ENCODE peak calls at places on chromosomes 2 and 18, in five cellular contexts. T is foreskin fibroblast; K is activated naive CD4-positive, alpha-beta T cell treated with anti-CD3 and anti-CD28 coated beads, Interleukin-2, amount 10 ng/mL, durations not matched to agents 7 days and 5 days; G is smooth muscle cell of the brain vasculature; S is AG08395. E is an unnamed sample.

GRCh38 chr2:36404312-36404711 is 48.7 kb downstream of the CRIM1 start:
- DNase-seq in T (no peak), G (no peak), K (no peak), S (no peak), E (peak; percentile 14)

GRCh38 chr18:23226930-23227728 is 91.8 kb downstream of the CABLES1 start:
- DNase-seq in K (no peak), S (peak; percentile 62), T (peak; percentile 69), G (no peak), E (no peak)

GRCh38 chr2:216216951-216217903 is 108.1 kb downstream of the XRCC5 start:
- DNase-seq in T (peak; percentile 61), G (no peak), K (no peak), S (peak; percentile 50), E (no peak)

GRCh38 chr2:236070236-236070635 is 98.0 kb downstream of the GBX2 start:
- DNase-seq in K (no peak), G (no peak), S (no peak), T (no peak), E (no peak)

GRCh38 chr2:45494275-45494977 is 116.6 kb downstream of the SRBD1 start:
- DNase-seq in K (no peak), G (peak; percentile 59), S (peak; percentile 63), T (peak; percentile 48), E (peak; percentile 12)

GRCh38 chr2:220393717-220394116 is 766.3 kb downstream of the SLC4A3 start:
- DNase-seq in K (no peak), S (no peak), G (no peak), T (no peak), E (no peak)

GRCh38 chr2:205148756-205149155 is 533.5 kb upstream of the NRP2 start:
- DNase-seq in S (no peak), K (no peak), T (no peak), G (no peak), E (no peak)

GRCh38 chr2:215796160-215796559 is 217.2 kb downstream of the MREG start:
- DNase-seq in K (no peak), S (peak; percentile 48), G (peak; percentile 95), T (peak; percentile 70), E (no peak)

GRCh38 chr18:74674487-74674886 is 76.8 kb downstream of the ZNF407 start:
- DNase-seq in S (no peak), G (no peak), K (no peak), T (no peak), E (no peak)

GRCh38 chr18:24987271-24987932 is 364.6 kb downstream of the ZNF521 start:
- DNase-seq in K (no peak), T (peak; percentile 62), G (no peak), S (peak; percentile 36), E (no peak)

GRCh38 chr18:10131783-10132381 is 218.1 kb downstream of the VAPA start:
- DNase-seq in S (no peak), K (no peak), T (no peak), G (no peak), E (no peak)

GRCh38 chr2:240388471-240389301 is 46.8 kb upstream of the GPC1 start:
- DNase-seq in S (no peak), T (no peak), K (no peak), G (no peak), E (no peak)

GRCh38 chr18:75784413-75784812 is 356.9 kb upstream of the SMIM21 start:
- DNase-seq in G (no peak), T (no peak), K (no peak), S (peak; percentile 31), E (no peak)

GRCh38 chr2:42052702-42053481 is 5.1 kb downstream of the PKDCC start:
- DNase-seq in S (no peak), T (no peak), K (no peak), G (no peak), E (no peak)

GRCh38 chr2:75640621-75641121 is 5.9 kb upstream of the MRPL19 start:
- DNase-seq in S (peak; percentile 85), T (peak; percentile 67), K (peak; percentile 67), G (peak; percentile 31), E (no peak)

GRCh38 chr2:213306320-213306942 is 22.2 kb downstream of the SPAG16 start:
- DNase-seq in S (peak; percentile 23), K (no peak), G (no peak), T (peak; percentile 48), E (no peak)

GRCh38 chr2:65329551-65329950 is 101.9 kb downstream of the ACTR2 start:
- DNase-seq in S (no peak), T (no peak), K (no peak), G (no peak), E (no peak)

GRCh38 chr18:58297198-58297597 is 253.2 kb downstream of the NEDD4L start:
- DNase-seq in S (no peak), G (no peak), T (no peak), K (no peak), E (no peak)

GRCh38 chr2:131431336-131431735 is 44.6 kb upstream of the TUBA3D start:
- DNase-seq in K (no peak), S (no peak), G (no peak), T (no peak), E (no peak)

GRCh38 chr2:229712125-229712524 is 2.2 kb downstream of the DNER start:
- DNase-seq in K (no peak), T (no peak), G (no peak), S (no peak), E (no peak)

GRCh38 chr2:15298769-15299168 is 262.4 kb downstream of the NBAS start:
- DNase-seq in G (no peak), K (no peak), T (no peak), S (no peak), E (no peak)

GRCh38 chr2:149050188-149050587 is 11.7 kb downstream of the LYPD6B start:
- DNase-seq in K (no peak), S (peak; percentile 80), T (no peak), G (no peak), E (no peak)

GRCh38 chr18:48815182-48815520 is 135.6 kb downstream of the SMAD7 start:
- DNase-seq in K (no peak), S (no peak), G (no peak), T (no peak), E (no peak)

GRCh38 chr2:222819722-222820333 is 41.0 kb upstream of the ACSL3 start:
- DNase-seq in G (no peak), K (no peak), T (no peak), S (peak; percentile 46), E (no peak)

GRCh38 chr2:111632661-111633060 is 251.3 kb downstream of the ANAPC1 start:
- DNase-seq in K (peak; percentile 54), G (no peak), T (no peak), S (no peak), E (no peak)

GRCh38 chr18:37538526-37539205 is 26.9 kb downstream of the CELF4 start:
- DNase-seq in G (no peak), S (no peak), K (no peak), T (no peak), E (no peak)

GRCh38 chr2:99692785-99693184 is 203.0 kb upstream of the REV1 start:
- DNase-seq in T (no peak), S (no peak), K (no peak), G (no peak), E (no peak)

GRCh38 chr2:223054193-223054781 is 2.3 kb downstream of the KCNE4 start:
- DNase-seq in G (no peak), K (no peak), T (peak; percentile 56), S (peak; percentile 60), E (no peak)

GRCh38 chr2:27261926-27262298 is 935 bp downstream of the SLC30A3 start:
- DNase-seq in S (no peak), T (no peak), K (no peak), G (no peak), E (no peak)

GRCh38 chr2:84816426-84817026 is 64.4 kb downstream of the TRABD2A start:
- DNase-seq in T (no peak), S (no peak), G (no peak), K (no peak), E (no peak)

GRCh38 chr2:32804205-32804604 is 142.5 kb upstream of the LTBP1 start:
- DNase-seq in T (no peak), S (no peak), K (no peak), G (no peak), E (no peak)

GRCh38 chr2:215461836-215462532 is 26.1 kb upstream of the FN1 start:
- DNase-seq in K (no peak), G (no peak), T (peak; percentile 62), S (no peak), E (no peak)

GRCh38 chr2:222423632-222424280 is 587 bp upstream of the SGPP2 start:
- DNase-seq in G (no peak), T (no peak), S (no peak), K (no peak), E (no peak)

GRCh38 chr2:36271266-36271665 is 84.3 kb upstream of the CRIM1 start:
- DNase-seq in K (no peak), S (no peak), T (no peak), G (no peak), E (no peak)

GRCh38 chr2:75284345-75284744 is 85.0 kb upstream of the TACR1 start:
- DNase-seq in S (no peak), G (no peak), K (no peak), T (no peak), E (no peak)

GRCh38 chr2:45892757-45893156 is 241.3 kb downstream of the PRKCE start:
- DNase-seq in S (no peak), K (no peak), G (peak; percentile 20), T (no peak), E (no peak)

GRCh38 chr18:75360941-75361340 is 66.6 kb downstream of the SMIM21 start:
- DNase-seq in K (no peak), S (no peak), T (no peak), G (no peak), E (no peak)

GRCh38 chr2:189014426-189015138 is 40.4 kb downstream of the COL3A1 start:
- DNase-seq in S (peak; percentile 22), G (no peak), T (peak; percentile 55), K (no peak), E (no peak)

E was measured in epithelial cell of prostate.